ENCODE peak calls at places on chromosomes 13 and 19, in seven cellular contexts. W is CD8-positive, alpha-beta T cell; Y is astrocyte of the cerebellum; X is fibroblast of lung; J is GM12864; S is tibial nerve; M is nephron progenitor cell. U is an unnamed sample.

GRCh38 chr13:114167445-114167844 is 11.6 kb upstream of the CFAP97D2 start:
- DNase-seq in Y (no peak), S (no peak), X (peak; percentile 52), J (no peak), M (no peak), W (no peak), U (no peak)

GRCh38 chr13:20814224-20814910 is 40.6 kb upstream of the EEF1AKMT1 start:
- DNase-seq in M (no peak), Y (peak; percentile 81), W (no peak), S (peak; percentile 70), J (no peak), X (peak; percentile 95), U (peak; percentile 27)

GRCh38 chr19:17226002-17226933 is at the start of gene OCEL1:
- DNase-seq in W (peak; percentile 94), M (peak; percentile 98), J (peak; percentile 95), S (peak; percentile 98), Y (peak; percentile 92), X (peak; percentile 96), U (peak; percentile 91)

GRCh38 chr13:89923052-89923451 is 1424.4 kb upstream of the MIR17HG start:
- DNase-seq in X (no peak), J (no peak), W (no peak), Y (no peak), M (no peak), S (no peak), U (no peak)

GRCh38 chr13:95492044-95492801 is 60.3 kb upstream of the CLDN10 start:
- DNase-seq in S (no peak), J (no peak), W (no peak), X (no peak), M (no peak), Y (no peak), U (no peak)

GRCh38 chr13:26254583-26255102 is 714 bp downstream of the CDK8 start:
- DNase-seq in J (no peak), W (peak; percentile 31), M (peak; percentile 58), Y (no peak), X (peak; percentile 51), S (no peak), U (peak; percentile 23)

GRCh38 chr13:28535734-28536133 is 40.8 kb upstream of the FLT1 start:
- DNase-seq in Y (no peak), J (no peak), M (no peak), W (no peak), S (no peak), X (no peak), U (no peak)

GRCh38 chr13:43830481-43830873 is 43.7 kb upstream of the ENOX1 start:
- DNase-seq in M (no peak), S (no peak), Y (no peak), X (peak; percentile 83), W (no peak), J (no peak), U (no peak)

GRCh38 chr19:1651061-1651547 is 1.3 kb downstream of the TCF3 start:
- DNase-seq in M (peak; percentile 48), W (peak; percentile 49), Y (no peak), X (peak; percentile 21), S (no peak), J (peak; percentile 88), U (no peak)

GRCh38 chr19:57280913-57281425 is 684 bp downstream of the ZNF460 start:
- DNase-seq in M (no peak), S (no peak), J (no peak), W (peak; percentile 2), Y (no peak), X (peak; percentile 15), U (no peak)

GRCh38 chr19:13234518-13234917 is 84.3 kb downstream of the IER2 start:
- DNase-seq in Y (no peak), M (peak; percentile 40), J (no peak), X (peak; percentile 9), S (no peak), W (peak; percentile 48), U (peak; percentile 45)

GRCh38 chr19:41265376-41266153 is 1.4 kb downstream of the HNRNPUL1 start:
- DNase-seq in S (no peak), J (no peak), Y (no peak), W (no peak), X (peak; percentile 20), M (peak; percentile 25), U (peak; percentile 42)

GRCh38 chr13:112220296-112220875 is 153.4 kb downstream of the SOX1 start:
- DNase-seq in W (no peak), S (no peak), J (no peak), Y (no peak), X (no peak), M (no peak), U (no peak)

GRCh38 chr13:114118763-114119123 is 13.7 kb downstream of the RASA3 start:
- DNase-seq in J (no peak), M (no peak), S (no peak), X (peak; percentile 80), Y (no peak), W (no peak), U (no peak)

GRCh38 chr19:12937243-12938053 is 961 bp upstream of the CALR start:
- DNase-seq in Y (no peak), W (no peak), X (no peak), S (peak; percentile 45), M (no peak), J (no peak), U (no peak)

GRCh38 chr19:12841094-12841493 is 2.8 kb downstream of the MAST1 start:
- DNase-seq in Y (no peak), X (no peak), J (no peak), W (no peak), M (peak; percentile 94), S (no peak), U (peak; percentile 50)

GRCh38 chr19:56080669-56081401 is 40.3 kb downstream of the ZNF787 start:
- DNase-seq in X (peak; percentile 65), S (peak; percentile 57), Y (peak; percentile 33), J (peak; percentile 66), W (peak; percentile 46), M (peak; percentile 86), U (peak; percentile 77)

GRCh38 chr13:42329239-42329638 is 57.3 kb downstream of the AKAP11 start:
- DNase-seq in M (no peak), X (no peak), J (no peak), S (no peak), Y (no peak), W (no peak), U (no peak)

GRCh38 chr13:42333613-42334328 is 61.8 kb downstream of the AKAP11 start:
- DNase-seq in W (no peak), J (peak; percentile 55), S (no peak), M (no peak), Y (peak; percentile 11), X (peak; percentile 13), U (no peak)

GRCh38 chr13:42327725-42328124 is 55.8 kb downstream of the AKAP11 start:
- DNase-seq in Y (no peak), W (no peak), J (no peak), M (no peak), S (no peak), X (no peak), U (no peak)

GRCh38 chr13:42328672-42329071 is 56.7 kb downstream of the AKAP11 start:
- DNase-seq in X (no peak), S (no peak), J (peak; percentile 43), Y (no peak), W (no peak), M (no peak), U (no peak)

DNA sequence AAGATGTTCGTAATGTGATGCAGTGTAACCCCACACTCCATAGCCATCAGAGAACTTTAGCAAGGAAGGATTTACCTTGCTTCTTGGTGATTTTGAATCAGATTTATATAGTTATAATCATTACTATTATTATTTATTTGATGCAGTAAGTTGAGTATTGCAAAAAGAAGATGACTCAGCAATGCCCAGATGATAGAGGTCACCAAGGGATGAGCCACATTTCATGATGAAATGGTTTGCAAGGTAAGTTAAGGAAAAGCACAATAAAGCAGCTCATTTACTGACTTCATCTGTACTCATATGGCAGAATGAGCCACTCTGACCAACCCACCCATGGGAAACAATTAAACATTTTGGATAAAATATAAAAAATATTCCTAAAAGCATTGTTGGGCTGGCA is 59.0 kb downstream of the AKAP11 start:
- DNase-seq in W (no peak), X (no peak), J (no peak), Y (no peak), S (no peak), M (no peak), U (no peak)
- TF ChIP-seq CTCF in W (no peak), X (no peak), J (no peak), Y (no peak), S (no peak), M (no peak), U (no peak)

DNA sequence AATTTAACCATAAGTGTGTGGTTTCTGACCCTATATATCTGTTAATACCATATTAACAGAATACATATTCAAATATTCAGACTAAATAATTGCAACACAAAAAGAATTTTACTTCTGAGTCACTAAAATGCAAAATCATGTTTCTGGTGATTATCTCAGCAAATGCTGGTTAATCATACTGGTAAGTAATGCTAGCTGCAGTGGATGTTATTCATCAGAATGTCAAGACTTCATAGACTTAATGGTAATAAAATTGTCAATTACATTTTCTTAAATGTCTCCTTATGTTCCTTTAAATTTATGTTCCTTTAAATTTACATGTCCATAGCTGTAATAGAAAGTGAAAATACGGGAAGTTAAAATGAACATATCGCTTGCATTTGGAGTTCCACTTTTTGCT is 853.1 kb downstream of the SLITRK6 start:
- DNase-seq in X (no peak), J (no peak), Y (no peak), S (no peak), M (no peak), W (no peak), U (no peak)
- TF ChIP-seq CTCF in X (no peak), J (no peak), Y (no peak), S (no peak), M (no peak), W (no peak), U (no peak)

GRCh38 chr13:33351324-33351723 is 65.8 kb upstream of the STARD13 start:
- DNase-seq in M (no peak), J (no peak), Y (no peak), X (peak; percentile 63), W (no peak), S (no peak), U (no peak)
- TF ChIP-seq CTCF in M (no peak), J (no peak), Y (no peak), X (no peak), W (no peak), S (peak; percentile 47), U (no peak)

DNA sequence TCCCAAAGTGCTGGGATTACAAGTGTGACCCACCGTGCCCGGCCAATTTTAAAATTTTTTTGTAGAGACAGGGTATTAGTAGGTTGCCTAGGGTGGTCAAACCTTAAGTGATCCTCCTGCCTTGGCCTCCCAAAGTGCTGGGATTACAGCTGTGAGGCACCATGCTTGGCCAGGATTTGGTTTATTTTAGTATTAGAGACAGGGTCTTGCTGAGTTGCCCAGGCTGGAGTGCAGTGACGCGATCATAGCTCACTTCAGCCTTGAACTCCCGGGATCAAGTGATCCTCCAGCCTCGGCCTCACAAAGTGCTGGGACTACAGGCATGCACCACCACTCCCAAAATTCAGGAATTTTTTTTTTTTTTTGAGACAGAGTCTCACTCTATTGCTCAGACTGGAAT is 5.4 kb upstream of the ZNF414 start:
- DNase-seq in J (no peak), S (no peak), Y (no peak), W (no peak), X (no peak), M (no peak), U (no peak)
- TF ChIP-seq CTCF in J (no peak), S (no peak), Y (no peak), W (no peak), X (no peak), M (no peak), U (no peak)